ENCODE peak calls at places on chromosome X, in four cellular contexts. W, B, I and S are unnamed samples.
A peak's percentile ranks its signal among the peaks of the same experiment; 100 is the strongest.

GRCh38 chrX:80335062-80335830 is 85.0 kb upstream of the TENT5D start:
- DNase-seq in W (peak; percentile 26), B (no peak), I (peak; percentile 80), S (peak; percentile 48)

GRCh38 chrX:149286940-149287349 is 218.2 kb downstream of the IDS start:
- DNase-seq in W (no peak), B (no peak), I (no peak), S (peak; percentile 4)

GRCh38 chrX:37320541-37321203 is 28.5 kb upstream of the PRRG1 start:
- DNase-seq in W (no peak), B (no peak), I (no peak), S (no peak)

GRCh38 chrX:106952988-106953387 is 32.8 kb downstream of the CLDN2 start:
- DNase-seq in W (no peak), B (no peak), I (no peak), S (no peak)

GRCh38 chrX:135009057-135009605 is 13.2 kb downstream of the RTL8B start:
- DNase-seq in W (no peak), B (no peak), I (no peak), S (no peak)

GRCh38 chrX:68832516-68833447 is 4.0 kb downstream of the EFNB1 start:
- DNase-seq in W (no peak), B (peak; percentile 46), I (no peak), S (no peak)

GRCh38 chrX:66728818-66729271 is 90.0 kb upstream of the EDA2R start:
- DNase-seq in W (peak; percentile 19), B (no peak), I (peak; percentile 35), S (no peak)

GRCh38 chrX:3585719-3586118 is 127.7 kb downstream of the PRKX start:
- DNase-seq in W (no peak), B (no peak), I (no peak), S (no peak)

GRCh38 chrX:28135378-28136047 is 154.3 kb upstream of the DCAF8L1 start:
- DNase-seq in W (no peak), B (no peak), I (no peak), S (no peak)

GRCh38 chrX:120736989-120737388 is 107.1 kb upstream of the C1GALT1C1 start:
- DNase-seq in W (no peak), B (no peak), I (no peak), S (no peak)

GRCh38 chrX:69145281-69145680 is 20.0 kb downstream of the PJA1 start:
- DNase-seq in W (no peak), B (no peak), I (no peak), S (no peak)

GRCh38 chrX:11664211-11664888 is 1.4 kb downstream of the ARHGAP6 start:
- DNase-seq in W (peak; percentile 15), B (no peak), I (peak; percentile 75), S (no peak)

GRCh38 chrX:110172215-110172614 is 145.7 kb downstream of the AMMECR1 start:
- DNase-seq in W (no peak), B (no peak), I (no peak), S (no peak)

GRCh38 chrX:130975947-130976346 is 72.9 kb upstream of the ENOX2 start:
- DNase-seq in W (no peak), B (no peak), I (no peak), S (peak; percentile 50)

GRCh38 chrX:37942170-37942569 is 64.2 kb upstream of the SYTL5 start:
- DNase-seq in W (no peak), B (no peak), I (no peak), S (no peak)

GRCh38 chrX:76220856-76221255 is 48.0 kb downstream of the PBDC1 start:
- DNase-seq in W (no peak), B (no peak), I (no peak), S (no peak)

GRCh38 chrX:151153086-151153485 is 23.3 kb upstream of the GPR50 start:
- DNase-seq in W (no peak), B (no peak), I (no peak), S (peak; percentile 36)

GRCh38 chrX:97229318-97229717 is 345.6 kb downstream of the RPA4 start:
- DNase-seq in W (no peak), B (no peak), I (no peak), S (peak; percentile 6)

GRCh38 chrX:8037593-8038348 is 110.6 kb upstream of the PNPLA4 start:
- DNase-seq in W (no peak), B (no peak), I (no peak), S (no peak)

GRCh38 chrX:37423864-37424569 is 74.9 kb downstream of the PRRG1 start:
- DNase-seq in W (no peak), B (no peak), I (no peak), S (no peak)

GRCh38 chrX:95290455-95290854 is 1394.2 kb upstream of the DIAPH2 start:
- DNase-seq in W (no peak), B (no peak), I (no peak), S (no peak)

GRCh38 chrX:30900227-30900626 is 11.2 kb upstream of the TAB3 start:
- DNase-seq in W (no peak), B (no peak), I (no peak), S (no peak)

GRCh38 chrX:16212436-16212835 is 45.2 kb downstream of the MAGEB17 start:
- DNase-seq in W (no peak), B (no peak), I (no peak), S (no peak)

GRCh38 chrX:32137525-32137924 is 1065.7 kb upstream of the FTHL17 start:
- DNase-seq in W (no peak), B (no peak), I (no peak), S (no peak)

GRCh38 chrX:101357166-101357795 is 8.7 kb upstream of the TIMM8A start:
- DNase-seq in W (no peak), B (no peak), I (no peak), S (no peak)

DNA sequence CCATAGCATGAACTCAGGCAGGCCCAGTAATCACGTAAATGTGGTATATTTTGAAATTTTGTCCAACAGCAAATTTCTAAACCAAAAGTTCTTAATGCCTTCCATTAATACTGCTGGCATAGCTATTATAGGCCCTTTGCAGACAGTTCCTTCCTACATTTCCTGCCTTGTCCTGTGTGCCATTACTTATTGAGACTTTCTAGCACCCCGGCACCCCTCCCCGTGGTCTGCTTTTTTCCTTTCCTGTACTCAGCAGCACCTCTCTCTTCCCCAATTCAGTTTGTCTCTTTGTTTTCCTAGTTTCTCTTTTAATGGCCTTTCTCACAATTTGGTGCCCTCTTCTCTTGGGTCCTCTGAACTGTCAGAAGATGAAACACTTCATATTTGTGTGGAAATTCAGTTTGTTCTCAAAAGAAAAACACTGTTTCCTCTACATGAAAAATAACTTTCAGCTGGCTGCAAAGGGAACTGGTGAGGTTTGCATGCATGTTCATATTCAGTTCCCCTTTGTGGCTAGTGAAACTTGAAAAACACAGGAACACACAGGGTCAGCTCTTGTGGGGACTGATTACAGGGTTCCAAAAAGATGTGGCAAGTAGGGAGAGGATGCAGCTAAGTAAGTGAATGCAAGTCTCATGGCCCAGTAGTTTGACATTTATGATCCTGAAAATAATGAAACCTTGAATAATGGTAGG is 17.1 kb downstream of the GPR34 start:
- DNase-seq in W (no peak), B (no peak), I (no peak), S (no peak)
- H3K4me1 ChIP-seq in W (no peaks in the 10 kb centered on the region), B (no peaks in the 10 kb centered on the region), I (peaks cover 2% of the 10 kb centered on the region), S (no peaks in the 10 kb centered on the region)

DNA sequence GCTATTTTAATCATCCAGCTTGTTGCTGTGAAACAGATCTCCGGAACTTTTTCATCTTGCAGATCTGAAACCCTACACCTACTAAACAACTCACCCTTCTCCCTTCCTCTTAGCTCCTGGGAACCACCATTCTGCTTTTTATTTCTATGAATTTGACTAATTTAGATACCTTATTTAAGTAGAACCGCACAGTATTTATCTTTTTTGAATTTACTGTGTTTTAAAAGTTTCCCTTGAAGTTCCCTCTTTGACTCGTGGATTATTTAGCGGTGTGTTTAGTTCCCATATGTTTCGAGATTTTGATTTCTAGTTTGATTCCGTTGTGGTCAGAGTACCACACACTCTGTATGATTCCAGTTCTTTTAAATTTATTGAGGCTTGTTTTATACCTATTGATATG is 44.6 kb downstream of the EIF2S3 start:
- DNase-seq in W (no peak), B (no peak), I (no peak), S (no peak)
- TF ChIP-seq CTCF in W (no peak), B (no peak), I (no peak), S (no peak)

DNA sequence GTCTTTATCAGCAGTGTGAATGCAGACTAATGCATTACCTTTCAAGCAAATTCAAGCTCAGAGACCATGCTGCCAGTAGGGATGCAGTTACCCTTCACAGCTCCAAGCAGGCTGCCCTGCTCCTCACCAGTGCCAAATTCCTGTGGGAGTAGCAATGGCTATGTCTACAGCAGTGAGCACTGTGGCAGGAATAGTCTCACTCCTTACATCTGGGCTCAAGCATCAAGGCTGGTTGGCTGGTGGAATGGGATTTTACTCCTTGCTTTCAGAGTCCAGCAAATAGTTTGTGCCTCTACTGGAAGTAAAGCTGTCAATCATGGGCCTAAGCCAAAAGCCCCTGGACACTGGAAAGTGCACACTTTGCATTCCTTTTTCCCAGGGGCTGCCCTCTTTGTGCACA is 1030.8 kb downstream of the SH3BGRL start:
- DNase-seq in W (no peak), B (no peak), I (no peak), S (no peak)
- H3K9me3 ChIP-seq in W (peaks cover 12% of the 10 kb centered on the region), B (peaks cover 15% of the 10 kb centered on the region), I (no peaks in the 10 kb centered on the region), S (no peaks in the 10 kb centered on the region)

GRCh38 chrX:26914232-26914631 is 548.9 kb downstream of the PPP4R3C start:
- DNase-seq in W (no peak), B (no peak), I (no peak), S (no peak)
- H3K4me1 ChIP-seq in W (no peaks in the 10 kb centered on the region), B (no peaks in the 10 kb centered on the region), I (no peaks in the 10 kb centered on the region), S (no peaks in the 10 kb centered on the region)

GRCh38 chrX:146581981-146582712 is 227.4 kb upstream of the CXorf51B start:
- DNase-seq in W (no peak), B (no peak), I (no peak), S (no peak)
- TF ChIP-seq CTCF in W (no peak), B (no peak), I (no peak), S (no peak)